ENCODE peak calls at places on chromosomes 4 and X, in six cellular contexts. H, R, J, T, L and U are unnamed samples.

GRCh38 chrX:93875621-93876282 is 201.7 kb downstream of the FAM133A start:
- ATAC-seq in L (no peak), T (no peak), R (no peak), H (no peak), J (no peak), U (no peak)

GRCh38 chr4:183448436-183448835 is 4.0 kb downstream of the CDKN2AIP start:
- ATAC-seq in L (no peak), H (no peak), T (no peak), J (no peak), R (no peak), U (no peak)

GRCh38 chr4:14877246-14878220 is 124.7 kb upstream of the CPEB2 start:
- ATAC-seq in R (peak), T (no peak), H (peak), J (peak), L (no peak), U (no peak)

GRCh38 chrX:275476-275966 is 5.7 kb upstream of the PLCXD1 start:
- ATAC-seq in L (peak), H (peak), J (peak), T (no peak), R (peak), U (peak)

GRCh38 chr4:109815151-109816081 is at the start of gene GAR1:
- ATAC-seq in J (peak), H (peak), R (peak), L (peak), T (peak), U (peak)

GRCh38 chrX:66020578-66021406 is 19.1 kb downstream of the VSIG4 start:
- ATAC-seq in T (no peak), L (no peak), H (no peak), J (no peak), R (no peak), U (no peak)

GRCh38 chr4:2353222-2354107 is 65.0 kb downstream of the ZFYVE28 start:
- ATAC-seq in L (no peak), H (no peak), J (no peak), R (peak), T (no peak), U (no peak)

GRCh38 chrX:265502-265901 is 15.7 kb upstream of the PLCXD1 start:
- ATAC-seq in J (no peak), R (no peak), T (no peak), L (no peak), H (no peak), U (no peak)

GRCh38 chrX:134669378-134670098 is 11.3 kb upstream of the PLAC1 start:
- ATAC-seq in H (peak), J (no peak), L (peak), R (no peak), T (peak), U (peak)

GRCh38 chr4:17576932-17577659 is at the start of gene LAP3:
- ATAC-seq in L (peak), H (peak), R (peak), T (peak), J (peak), U (peak)

GRCh38 chrX:65582450-65583082 is 48.0 kb upstream of the LAS1L start:
- ATAC-seq in J (no peak), T (no peak), L (no peak), R (no peak), H (no peak), U (no peak)

GRCh38 chrX:125436855-125437254 is 117.2 kb downstream of the TEX13C start:
- ATAC-seq in R (no peak), J (no peak), T (no peak), H (no peak), L (no peak), U (no peak)